ENCODE peak calls at places on chromosomes 7 and 10, in six cellular contexts. E is HuH-7; W is spleen; M is iris pigment epithelial cell; F is stimulated activated CD4-positive, alpha-beta T cell treated with anti-CD3 and anti-CD28 coated beads, Interleukin-1b, Interleukin-23, amount 100 ng/mL, for 1 hour; Y is non-pigmented ciliary epithelial cell. P is an unnamed sample.
A peak's percentile ranks its signal among the peaks of the same experiment; 100 is the strongest.

GRCh38 chr10:21424511-21424910 is 101.0 kb downstream of the SKIDA1 start:
- DNase-seq in M (no peak), W (no peak), F (no peak), Y (no peak), E (no peak), P (no peak)

GRCh38 chr10:65548046-65548445 is 1377.8 kb upstream of the LRRTM3 start:
- DNase-seq in F (no peak), W (no peak), Y (no peak), E (no peak), M (peak; percentile 25), P (no peak)

GRCh38 chr10:83562381-83562780 is 576.9 kb upstream of the GHITM start:
- DNase-seq in E (no peak), W (no peak), M (no peak), Y (no peak), F (no peak), P (no peak)

GRCh38 chr10:49741108-49741995 is 20.8 kb downstream of the OGDHL start:
- DNase-seq in E (no peak), M (no peak), F (no peak), W (peak; percentile 60), Y (no peak), P (peak; percentile 1)

GRCh38 chr10:125123363-125124113 is 36.8 kb downstream of the CTBP2 start:
- DNase-seq in W (peak; percentile 76), F (no peak), E (no peak), Y (no peak), M (peak; percentile 58), P (peak; percentile 85)

GRCh38 chr7:92641921-92642511 is 51.8 kb upstream of the FAM133B start:
- DNase-seq in E (no peak), F (no peak), Y (peak; percentile 63), W (no peak), M (peak; percentile 86), P (no peak)

GRCh38 chr7:36202347-36202896 is 49.4 kb downstream of the EEPD1 start:
- DNase-seq in E (no peak), W (no peak), Y (no peak), F (no peak), M (peak; percentile 38), P (no peak)

GRCh38 chr10:78913219-78914059 is 155.3 kb upstream of the ZMIZ1 start:
- DNase-seq in W (peak; percentile 76), F (no peak), Y (no peak), E (no peak), M (no peak), P (no peak)

GRCh38 chr7:24943096-24943948 is 36.7 kb downstream of the OSBPL3 start:
- DNase-seq in M (no peak), Y (no peak), E (no peak), W (no peak), F (no peak), P (no peak)

GRCh38 chr10:36423821-36424248 is 701.6 kb upstream of the ANKRD30A start:
- DNase-seq in F (no peak), W (no peak), E (no peak), M (no peak), Y (no peak), P (no peak)

GRCh38 chr7:129169171-129169643 is 19.2 kb upstream of the SMO start:
- DNase-seq in E (no peak), F (no peak), Y (no peak), M (peak; percentile 22), W (peak; percentile 86), P (no peak)

GRCh38 chr7:16669581-16669980 is 23.6 kb downstream of the BZW2 start:
- DNase-seq in E (no peak), M (peak; percentile 78), Y (no peak), F (no peak), W (no peak), P (no peak)

GRCh38 chr10:133334495-133335237 is 2.0 kb downstream of the CALY start:
- DNase-seq in E (no peak), Y (no peak), W (peak; percentile 80), F (no peak), M (no peak), P (no peak)

GRCh38 chr7:106681815-106682495 is 21.0 kb upstream of the CCDC71L start:
- DNase-seq in Y (no peak), M (peak; percentile 14), F (no peak), W (no peak), E (no peak), P (peak; percentile 85)

GRCh38 chr10:47028466-47028865 is 117.2 kb downstream of the PTPN20 start:
- DNase-seq in Y (no peak), F (no peak), W (peak; percentile 65), E (no peak), M (no peak), P (no peak)

GRCh38 chr7:105707967-105708580 is 126.8 kb upstream of the EFCAB10 start:
- DNase-seq in M (no peak), E (no peak), W (no peak), Y (no peak), F (no peak), P (no peak)

GRCh38 chr7:138064856-138065357 is 11.4 kb upstream of the AKR1D1 start:
- DNase-seq in E (peak; percentile 12), Y (no peak), M (peak; percentile 35), F (no peak), W (no peak), P (no peak)

GRCh38 chr10:103676058-103676785 is 179.2 kb downstream of the SH3PXD2A start:
- DNase-seq in F (no peak), E (peak; percentile 61), M (peak; percentile 62), Y (no peak), W (no peak), P (no peak)

GRCh38 chr7:55574062-55574717 is 1.9 kb upstream of the VOPP1 start:
- DNase-seq in Y (no peak), E (no peak), W (no peak), F (no peak), M (peak; percentile 59), P (peak; percentile 31)

GRCh38 chr7:115869225-115869624 is 161.3 kb downstream of the TFEC start:
- DNase-seq in W (no peak), Y (no peak), M (no peak), E (no peak), F (no peak), P (no peak)

GRCh38 chr10:34719336-34719735 is 95.8 kb downstream of the PARD3 start:
- DNase-seq in W (no peak), E (no peak), F (no peak), Y (no peak), M (no peak), P (no peak)

GRCh38 chr10:14386202-14386593 is 55.5 kb upstream of the FRMD4A start:
- DNase-seq in M (peak; percentile 92), E (no peak), W (no peak), Y (peak; percentile 71), F (no peak), P (peak; percentile 26)

GRCh38 chr10:108208732-108209131 is 1044.2 kb upstream of the SORCS1 start:
- DNase-seq in W (no peak), F (no peak), M (no peak), E (no peak), Y (no peak), P (no peak)

GRCh38 chr7:21364838-21365267 is 63.0 kb upstream of the SP4 start:
- DNase-seq in W (no peak), E (no peak), Y (no peak), M (peak; percentile 59), F (no peak), P (no peak)

GRCh38 chr10:119293368-119293767 is 86.0 kb downstream of the GRK5 start:
- DNase-seq in F (no peak), W (no peak), M (no peak), Y (no peak), E (no peak), P (no peak)

GRCh38 chr7:101911800-101912705 is 94.6 kb downstream of the CUX1 start:
- DNase-seq in M (peak; percentile 90), Y (peak; percentile 44), E (peak; percentile 52), W (peak; percentile 53), F (no peak), P (no peak)

GRCh38 chr10:7787150-7787856 is 490 bp downstream of the KIN start:
- DNase-seq in W (no peak), E (peak; percentile 20), Y (no peak), F (no peak), M (peak; percentile 40), P (peak; percentile 11)

GRCh38 chr7:151853896-151854807 is 22.8 kb downstream of the PRKAG2 start:
- DNase-seq in Y (no peak), E (peak; percentile 35), W (peak; percentile 66), M (no peak), F (no peak), P (no peak)

GRCh38 chr7:94190599-94191061 is 186.5 kb upstream of the BET1 start:
- DNase-seq in M (peak; percentile 95), E (no peak), F (no peak), W (no peak), Y (peak; percentile 89), P (peak; percentile 97)

GRCh38 chr7:79513271-79513670 is 59.8 kb upstream of the MAGI2 start:
- DNase-seq in M (no peak), Y (no peak), E (no peak), F (no peak), W (no peak), P (no peak)

GRCh38 chr10:102778781-102779180 is 35.0 kb downstream of the WBP1L start:
- DNase-seq in Y (no peak), M (peak; percentile 47), F (no peak), E (no peak), W (no peak), P (no peak)

GRCh38 chr10:102452672-102453340 is 1.5 kb upstream of the C10orf95 start:
- DNase-seq in M (peak; percentile 72), W (no peak), F (no peak), Y (peak; percentile 35), E (no peak), P (peak; percentile 45)